ENCODE peak calls at places on chromosomes 13 and 19, in five cellular contexts. S, U, T, Z and H are unnamed samples.

GRCh38 chr13:100987993-100988392 is 313.4 kb upstream of the TMTC4 start:
- DNase-seq in U (peak; percentile 42), T (no peak), Z (no peak), S (no peak), H (no peak)

GRCh38 chr13:107819071-107819470 is 396.3 kb downstream of the LIG4 start:
- DNase-seq in U (no peak), S (no peak), Z (no peak), T (no peak), H (no peak)

GRCh38 chr13:113749507-113749906 is 9.5 kb upstream of the TMEM255B start:
- DNase-seq in T (no peak), S (no peak), U (no peak), Z (no peak), H (no peak)

GRCh38 chr19:47776568-47776967 is 1.9 kb upstream of the SELENOW start:
- DNase-seq in T (no peak), U (no peak), Z (no peak), S (peak; percentile 100), H (no peak)

GRCh38 chr19:46366620-46367277 is 19.9 kb downstream of the PPP5C start:
- DNase-seq in T (no peak), Z (no peak), S (no peak), U (no peak), H (no peak)

GRCh38 chr13:40668335-40668734 is 1.9 kb upstream of the FOXO1 start:
- DNase-seq in U (no peak), Z (no peak), T (peak; percentile 12), S (no peak), H (no peak)

GRCh38 chr19:34325961-34326360 is 39.0 kb upstream of the GPI start:
- DNase-seq in T (no peak), U (no peak), S (no peak), Z (no peak), H (no peak)

GRCh38 chr19:5115771-5116202 is 146.9 kb downstream of the KDM4B start:
- DNase-seq in S (no peak), U (no peak), Z (no peak), T (no peak), H (no peak)

GRCh38 chr13:25662516-25662915 is 290.7 kb downstream of the ATP8A2 start:
- DNase-seq in T (no peak), S (no peak), Z (no peak), U (no peak), H (no peak)

GRCh38 chr19:15149704-15150103 is 42.5 kb downstream of the SYDE1 start:
- DNase-seq in Z (no peak), T (no peak), S (no peak), U (no peak), H (no peak)

GRCh38 chr19:20321139-20321656 is 154.2 kb downstream of the ZNF486 start:
- DNase-seq in U (no peak), Z (no peak), S (no peak), T (no peak), H (no peak)

GRCh38 chr19:29084266-29084665 is 128.7 kb downstream of the UQCRFS1 start:
- DNase-seq in Z (no peak), S (no peak), T (no peak), U (peak; percentile 32), H (no peak)

GRCh38 chr13:72886272-72887062 is 104.5 kb downstream of the PIBF1 start:
- DNase-seq in Z (no peak), S (no peak), T (no peak), U (no peak), H (no peak)

GRCh38 chr19:17950310-17951150 is 16.4 kb upstream of the KCNN1 start:
- DNase-seq in S (no peak), U (peak; percentile 91), Z (peak; percentile 59), T (peak; percentile 19), H (no peak)

GRCh38 chr13:110505594-110505993 is 55.9 kb downstream of the RAB20 start:
- DNase-seq in Z (no peak), U (no peak), T (no peak), S (no peak), H (no peak)